ENCODE peak calls at places on chromosomes 5 and 9, in ten cellular contexts. U is CD8-positive, alpha-beta T cell; T is astrocyte; W is anterior cingulate cortex; G is iPS DF 6.9; E is OCI-LY7; M is chondrocyte; Z is DMS 273 treated with DMSO at 0.1 percent for 48 hours; D is KG1; B is upper lobe of right lung. V is an unnamed sample.

GRCh38 chr9:4788703-4789102 is 4.0 kb upstream of the RCL1 start:
- DNase-seq in U (no peak), T (no peak), W (no peak), G (no peak), E (no peak), M (no peak), Z (no peak), D (no peak), B (no peak), V (no peak)

GRCh38 chr5:8517461-8517860 is 648.5 kb downstream of the MTRR start:
- DNase-seq in U (no peak), T (no peak), W (no peak), G (no peak), E (no peak), M (no peak), Z (no peak), D (no peak), B (no peak), V (no peak)

GRCh38 chr9:131620764-131621520 is 75.6 kb downstream of the PRRT1B start:
- DNase-seq in U (no peak), T (no peak), W (no peak), G (no peak), E (no peak), M (peak; percentile 33), Z (no peak), D (no peak), B (no peak), V (no peak)

GRCh38 chr5:122697171-122697570 is 77.7 kb upstream of the SNX2 start:
- DNase-seq in U (no peak), T (no peak), W (no peak), G (no peak), E (no peak), M (no peak), Z (no peak), D (no peak), B (no peak), V (no peak)

GRCh38 chr5:41794478-41794877 is 75.7 kb downstream of the OXCT1 start:
- DNase-seq in U (no peak), T (peak; percentile 98), W (no peak), G (no peak), E (no peak), M (no peak), Z (no peak), D (no peak), B (no peak), V (no peak)

GRCh38 chr9:110578575-110578895 is 1.0 kb downstream of the SVEP1 start:
- DNase-seq in U (no peak), T (no peak), W (no peak), G (no peak), E (no peak), M (no peak), Z (no peak), D (no peak), B (no peak), V (no peak)

GRCh38 chr9:31820426-31820825 is 564.0 kb upstream of the ACO1 start:
- DNase-seq in U (no peak), T (no peak), W (no peak), G (no peak), E (no peak), M (no peak), Z (no peak), D (no peak), B (no peak), V (no peak)

GRCh38 chr5:120160120-120160895 is 303.8 kb upstream of the PRR16 start:
- DNase-seq in U (no peak), T (peak; percentile 72), W (no peak), G (no peak), E (no peak), M (no peak), Z (no peak), D (no peak), B (no peak), V (no peak)

GRCh38 chr5:73312146-73312871 is 136.3 kb downstream of the FOXD1 start:
- DNase-seq in U (peak; percentile 12), T (peak; percentile 100), W (no peak), G (no peak), E (peak; percentile 4), M (no peak), Z (no peak), D (no peak), B (no peak), V (peak; percentile 56)

GRCh38 chr9:116027096-116027495 is 126.5 kb upstream of the PAPPA start:
- DNase-seq in U (no peak), T (peak; percentile 24), W (no peak), G (peak; percentile 7), E (no peak), M (no peak), Z (no peak), D (no peak), B (no peak), V (no peak)

GRCh38 chr9:3909966-3910650 is 384.3 kb upstream of the RFX3 start:
- DNase-seq in U (no peak), T (no peak), W (no peak), G (no peak), E (no peak), M (no peak), Z (no peak), D (no peak), B (no peak), V (no peak)

GRCh38 chr5:174310243-174310642 is 264.7 kb downstream of the NSG2 start:
- DNase-seq in U (no peak), T (no peak), W (no peak), G (no peak), E (no peak), M (no peak), Z (no peak), D (no peak), B (peak; percentile 23), V (no peak)

GRCh38 chr9:77541055-77541454 is 107.1 kb downstream of the GNA14 start:
- DNase-seq in U (no peak), T (no peak), W (no peak), G (no peak), E (no peak), M (no peak), Z (no peak), D (no peak), B (no peak), V (no peak)

GRCh38 chr5:110361501-110361900 is 365.0 kb downstream of the TMEM232 start:
- DNase-seq in U (no peak), T (peak; percentile 91), W (no peak), G (no peak), E (no peak), M (no peak), Z (no peak), D (no peak), B (no peak), V (no peak)

GRCh38 chr5:180470966-180471582 is 23.1 kb upstream of the CNOT6 start:
- DNase-seq in U (peak; percentile 66), T (peak; percentile 27), W (peak; percentile 35), G (peak; percentile 66), E (peak; percentile 62), M (peak; percentile 48), Z (peak; percentile 3), D (peak; percentile 11), B (peak; percentile 66), V (peak; percentile 36)

GRCh38 chr5:2137444-2138050 is 254.8 kb upstream of the IRX4 start:
- DNase-seq in U (no peak), T (no peak), W (no peak), G (no peak), E (no peak), M (no peak), Z (no peak), D (no peak), B (no peak), V (no peak)

GRCh38 chr9:21440139-21440538 is at the start of gene IFNA1:
- DNase-seq in U (no peak), T (no peak), W (no peak), G (no peak), E (no peak), M (no peak), Z (no peak), D (no peak), B (no peak), V (no peak)